ENCODE peak calls at places on chromosomes 3 and 15, in nine cellular contexts. Z is HepG2, F is sigmoid colon, R is SK-N-SH, A is suprapubic skin, S is stomach, J is K562, X is H1, O is GM12878. V is an unnamed sample. For H3K36me3, the result is how much of the 10 kb centered on the place peaks cover.

GRCh38 chr3:177145402-177145801 is 51.9 kb downstream of the TBL1XR1 start:
- DNase-seq in O (no peak), Z (no peak), R (no peak), S (no peak), A (no peak), J (no peak), X (no peak), F (no peak), V (no peak)

GRCh38 chr3:108590443-108590842 is 921 bp downstream of the DZIP3 start:
- DNase-seq in Z (peak), F (no peak), O (no peak), J (no peak), X (no peak), S (no peak), A (no peak), R (peak), V (no peak)

GRCh38 chr15:40762919-40763800 is 708 bp upstream of the GCHFR start:
- DNase-seq in Z (peak), X (no peak), S (peak), O (no peak), F (peak), R (peak), J (peak), A (peak), V (peak)

GRCh38 chr3:188358787-188359493 is 205.0 kb downstream of the LPP start:
- DNase-seq in S (no peak), X (no peak), A (no peak), J (no peak), O (no peak), R (no peak), Z (no peak), F (no peak), V (no peak)

GRCh38 chr15:33292718-33293307 is 18.0 kb upstream of the RYR3 start:
- DNase-seq in A (no peak), Z (peak), J (peak), F (peak), S (peak), O (no peak), X (no peak), R (peak), V (peak)

GRCh38 chr15:33278816-33279612 is 31.8 kb upstream of the RYR3 start:
- DNase-seq in S (no peak), A (no peak), X (peak), F (no peak), J (no peak), R (no peak), O (no peak), Z (no peak), V (no peak)

GRCh38 chr3:4670352-4670751 is 177.2 kb downstream of the ITPR1 start:
- DNase-seq in R (peak), X (no peak), F (no peak), Z (peak), O (no peak), A (no peak), S (no peak), J (peak), V (no peak)

GRCh38 chr15:90701880-90702630 is 15.1 kb upstream of the BLM start:
- DNase-seq in X (no peak), F (no peak), J (no peak), O (no peak), S (no peak), A (no peak), R (no peak), Z (no peak), V (peak)

GRCh38 chr3:96712792-96713191 is 101.6 kb upstream of the EPHA6 start:
- DNase-seq in X (no peak), O (no peak), J (no peak), F (no peak), R (no peak), Z (no peak), A (no peak), S (no peak), V (no peak)

GRCh38 chr3:49266410-49267170 is 10.4 kb downstream of the C3orf62 start:
- DNase-seq in F (no peak), A (no peak), X (no peak), O (no peak), J (no peak), R (no peak), S (no peak), Z (no peak), V (no peak)

GRCh38 chr3:72384602-72385001 is 463.6 kb downstream of the SHQ1 start:
- DNase-seq in F (no peak), R (no peak), A (no peak), O (no peak), Z (no peak), J (no peak), X (no peak), S (no peak), V (no peak)

GRCh38 chr3:94159062-94159726 is 96.3 kb downstream of the NSUN3 start:
- DNase-seq in R (no peak), Z (peak), J (no peak), A (no peak), O (no peak), S (no peak), F (no peak), X (no peak), V (no peak)

GRCh38 chr3:51379301-51379700 is 5.8 kb upstream of the MANF start:
- DNase-seq in R (no peak), J (no peak), O (no peak), A (peak), S (no peak), X (no peak), Z (no peak), F (no peak), V (no peak)

GRCh38 chr3:196992461-196993065 is 23.9 kb upstream of the PIGZ start:
- DNase-seq in Z (no peak), O (no peak), F (peak), R (peak), J (no peak), X (no peak), S (no peak), A (peak), V (no peak)

GRCh38 chr3:112351823-112352222 is 18.9 kb downstream of the CD200 start:
- DNase-seq in O (no peak), R (no peak), A (no peak), Z (no peak), F (no peak), S (no peak), X (no peak), J (no peak), V (no peak)

GRCh38 chr3:61979645-61980430 is 393.5 kb downstream of the FEZF2 start:
- DNase-seq in F (no peak), R (no peak), X (no peak), Z (no peak), J (no peak), O (no peak), A (no peak), S (no peak), V (no peak)

GRCh38 chr3:73493543-73494314 is 131.0 kb downstream of the PDZRN3 start:
- DNase-seq in X (no peak), J (no peak), A (no peak), F (no peak), S (no peak), O (no peak), Z (no peak), R (no peak), V (no peak)

GRCh38 chr3:11282250-11283125 is 10.3 kb downstream of the ATG7 start:
- DNase-seq in J (no peak), X (no peak), F (peak), S (no peak), O (no peak), A (no peak), Z (no peak), R (no peak), V (peak)

GRCh38 chr3:184574552-184575430 is 13.2 kb downstream of the EPHB3 start:
- DNase-seq in Z (no peak), O (no peak), F (no peak), J (no peak), S (no peak), R (peak), A (no peak), X (no peak), V (no peak)

GRCh38 chr15:34370129-34370528 is 3.1 kb upstream of the LPCAT4 start:
- DNase-seq in O (no peak), A (no peak), S (no peak), R (no peak), X (no peak), J (no peak), F (no peak), Z (no peak), V (no peak)

GRCh38 chr3:127690823-127691452 is 18.2 kb downstream of the ABTB1 start:
- DNase-seq in S (peak), J (no peak), X (no peak), F (no peak), A (peak), R (peak), O (no peak), Z (peak), V (no peak)

GRCh38 chr3:355622-356021 is 159.1 kb downstream of the CHL1 start:
- DNase-seq in J (no peak), F (peak), S (no peak), O (no peak), Z (no peak), A (no peak), X (no peak), R (no peak), V (peak)

GRCh38 chr3:152621006-152621868 is 213.7 kb upstream of the P2RY1 start:
- DNase-seq in Z (no peak), F (no peak), A (no peak), R (no peak), S (no peak), X (no peak), O (no peak), J (no peak), V (no peak)

GRCh38 chr15:50065264-50065663 is 53.8 kb downstream of the ATP8B4 start:
- DNase-seq in Z (no peak), S (no peak), R (no peak), A (no peak), F (no peak), O (no peak), J (no peak), X (no peak), V (no peak)

GRCh38 chr15:60345616-60346015 is 52.2 kb downstream of the ANXA2 start:
- DNase-seq in A (no peak), F (no peak), R (no peak), Z (no peak), J (no peak), O (no peak), S (no peak), X (no peak), V (no peak)

GRCh38 chr3:69094467-69095205 is 9.9 kb downstream of the ARL6IP5 start:
- DNase-seq in X (no peak), S (no peak), J (no peak), R (no peak), Z (no peak), O (no peak), A (no peak), F (no peak), V (no peak)

GRCh38 chr3:120103276-120103675 is 9.0 kb upstream of the GSK3B start:
- DNase-seq in X (no peak), O (no peak), J (no peak), F (no peak), S (no peak), R (no peak), Z (no peak), A (no peak), V (no peak)

GRCh38 chr15:39828374-39828931 is 45.8 kb upstream of the FSIP1 start:
- DNase-seq in S (no peak), F (no peak), J (no peak), A (no peak), R (no peak), Z (no peak), X (no peak), O (no peak), V (peak)

GRCh38 chr3:86787091-86787490 is 203.9 kb downstream of the VGLL3 start:
- DNase-seq in S (no peak), O (no peak), A (no peak), R (no peak), Z (no peak), X (no peak), J (no peak), F (no peak), V (no peak)

GRCh38 chr3:167843483-167843882 is 108.0 kb downstream of the SERPINI1 start:
- DNase-seq in O (no peak), X (no peak), J (no peak), R (no peak), S (no peak), A (no peak), Z (no peak), F (no peak), V (no peak)

GRCh38 chr3:149339931-149340309 is 6.5 kb upstream of the TM4SF18 start:
- DNase-seq in J (no peak), O (no peak), A (peak), R (no peak), F (peak), S (peak), X (peak), Z (peak), V (peak)

GRCh38 chr3:195124378-195124985 is 146.5 kb downstream of the XXYLT1 start:
- DNase-seq in J (no peak), S (no peak), X (no peak), A (no peak), R (peak), O (no peak), F (no peak), Z (no peak), V (no peak)
- TF ChIP-seq POLR2AphosphoS5 in J (no peak), S (no peak), X (no peak), A (no peak), R (no peak), O (no peak), F (no peak), Z (no peak), V (no peak)

GRCh38 chr15:48595988-48596387 is 49.5 kb downstream of the FBN1 start:
- DNase-seq in F (no peak), Z (no peak), X (no peak), O (peak), R (no peak), A (no peak), J (no peak), S (no peak), V (no peak)

GRCh38 chr15:48590704-48591103 is 54.8 kb downstream of the FBN1 start:
- DNase-seq in R (no peak), F (no peak), S (no peak), Z (no peak), X (no peak), J (peak), A (no peak), O (no peak), V (no peak)

GRCh38 chr15:48592929-48593328 is 52.6 kb downstream of the FBN1 start:
- DNase-seq in R (no peak), Z (no peak), S (no peak), F (no peak), J (no peak), O (no peak), X (no peak), A (no peak), V (no peak)

GRCh38 chr15:48596415-48596814 is 49.1 kb downstream of the FBN1 start:
- DNase-seq in X (no peak), O (peak), J (no peak), A (no peak), F (no peak), S (no peak), Z (no peak), R (no peak), V (no peak)

DNA sequence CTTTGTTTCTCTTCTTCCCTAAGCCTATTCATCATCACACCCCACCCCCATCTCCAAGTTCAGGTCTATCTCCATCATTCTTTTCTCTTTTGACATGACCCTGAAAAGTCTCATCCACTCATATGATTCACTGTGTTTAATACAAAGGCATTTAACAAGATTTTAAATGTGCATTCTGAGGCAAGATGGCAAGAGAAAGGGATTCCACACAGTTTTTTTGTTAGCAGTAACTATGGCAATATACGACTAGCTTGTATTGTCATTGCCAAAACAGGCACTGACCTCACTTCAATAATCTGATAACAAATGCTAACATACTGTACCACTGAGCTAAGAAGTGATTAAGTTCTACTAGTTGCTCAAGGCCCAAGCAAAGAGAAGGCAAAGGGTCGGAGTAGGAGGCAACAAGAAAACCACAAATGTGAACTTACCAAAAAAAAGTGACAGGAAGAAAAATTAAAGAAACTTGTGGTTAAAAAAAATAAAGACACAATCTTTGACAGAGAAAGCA is 53.2 kb downstream of the FBN1 start:
- DNase-seq in J (no peak), A (no peak), S (no peak), X (no peak), O (no peak), F (no peak), R (no peak), Z (no peak), V (no peak)
- H3K36me3 ChIP-seq in J (under half), A (under half), S (under half), X (under half), O (under half), F (under half), R (half or more), Z (under half), V (under half)

DNA sequence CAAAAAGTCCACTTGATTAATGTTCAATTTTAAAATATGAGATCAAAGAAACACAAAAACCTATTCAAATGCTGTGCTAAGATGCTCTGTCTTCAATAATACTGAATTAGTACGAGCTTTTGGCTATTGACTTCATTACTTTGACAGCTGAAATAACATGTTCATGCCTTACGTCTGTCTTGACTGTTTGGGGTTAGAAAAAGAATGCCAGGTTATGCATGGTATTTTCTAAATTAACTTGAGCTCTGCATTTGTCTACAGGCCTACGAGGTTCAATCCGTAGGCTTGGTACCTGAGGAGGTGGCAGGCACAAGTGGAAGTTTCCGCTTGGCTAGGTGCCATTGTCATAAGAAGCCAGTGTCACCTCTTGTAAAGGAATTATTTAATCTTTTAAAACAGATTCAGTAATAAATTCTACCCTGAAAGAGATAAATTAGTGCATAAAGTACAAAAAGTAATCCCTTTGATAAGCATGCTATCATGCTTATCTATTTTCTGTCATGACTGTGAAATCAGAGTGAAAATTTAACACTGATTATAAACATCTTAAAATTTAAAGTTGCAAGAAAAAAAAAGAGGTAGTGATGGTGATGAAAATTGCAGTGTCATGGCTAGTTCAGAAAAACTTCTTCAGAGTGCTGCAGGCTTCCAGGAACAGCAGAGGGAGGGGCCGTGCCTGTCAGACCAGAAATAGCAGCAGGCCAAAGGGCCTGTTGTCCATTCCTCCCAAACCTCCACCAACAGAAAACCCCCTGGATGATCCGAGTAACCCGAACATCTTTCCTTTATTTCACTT is 115.7 kb downstream of the ARRDC4 start:
- DNase-seq in Z (no peak), O (no peak), J (peak), A (no peak), S (no peak), X (no peak), R (no peak), F (peak), V (peak)
- TF ChIP-seq EP300 in Z (no peak), O (no peak), J (peak), A (no peak), S (peak), X (no peak), R (no peak), F (no peak), V (no peak)

GRCh38 chr3:8713901-8714759 is 19.5 kb upstream of the CAV3 start:
- DNase-seq in Z (peak), F (no peak), A (no peak), O (no peak), S (no peak), X (no peak), R (no peak), J (peak), V (no peak)
- TF ChIP-seq POLR2AphosphoS5 in Z (no peak), F (no peak), A (no peak), O (no peak), S (no peak), X (peak), R (no peak), J (no peak), V (no peak)

V was measured in transverse colon.